ENCODE peak calls at places on chromosome 5, in five cellular contexts. One of them, this sample, is unnamed. For H3K4me1, the result is how much of the 10 kb centered on the place peaks cover.

GRCh38 chr5:154276932-154277331 is 86.4 kb downstream of the GALNT10 start:
- DNase-seq in prostate gland: no peak
- DNase-seq in cardiac muscle cell: no peak
- DNase-seq in sigmoid colon: peak
- DNase-seq in OCI-LY7: no peak
- DNase-seq in this sample: peak

GRCh38 chr5:10573487-10574145 is 9.7 kb downstream of the ANKRD33B start:
- DNase-seq in OCI-LY7: no peak
- DNase-seq in sigmoid colon: peak
- DNase-seq in cardiac muscle cell: no peak
- DNase-seq in prostate gland: no peak
- DNase-seq in this sample: no peak

GRCh38 chr5:99621772-99622681 is 693.2 kb upstream of the CHD1 start:
- DNase-seq in prostate gland: no peak
- DNase-seq in cardiac muscle cell: peak
- DNase-seq in OCI-LY7: no peak
- DNase-seq in sigmoid colon: no peak
- DNase-seq in this sample: no peak

GRCh38 chr5:168425997-168426863 is 60.0 kb upstream of the RARS1 start:
- DNase-seq in sigmoid colon: no peak
- DNase-seq in cardiac muscle cell: peak
- DNase-seq in OCI-LY7: no peak
- DNase-seq in prostate gland: no peak
- DNase-seq in this sample: no peak

GRCh38 chr5:154373729-154374179 is 72.0 kb upstream of the SAP30L start:
- DNase-seq in OCI-LY7: no peak
- DNase-seq in cardiac muscle cell: no peak
- DNase-seq in prostate gland: no peak
- DNase-seq in sigmoid colon: no peak
- DNase-seq in this sample: no peak

GRCh38 chr5:108379722-108380530 is 2.0 kb downstream of the FBXL17 start:
- DNase-seq in cardiac muscle cell: peak
- DNase-seq in sigmoid colon: no peak
- DNase-seq in OCI-LY7: peak
- DNase-seq in prostate gland: no peak
- DNase-seq in this sample: no peak

GRCh38 chr5:29805804-29806203 is 1387.7 kb upstream of the CDH6 start:
- DNase-seq in prostate gland: no peak
- DNase-seq in sigmoid colon: no peak
- DNase-seq in cardiac muscle cell: no peak
- DNase-seq in OCI-LY7: no peak
- DNase-seq in this sample: no peak

GRCh38 chr5:65205016-65205415 is 276.7 kb downstream of the ADAMTS6 start:
- DNase-seq in OCI-LY7: no peak
- DNase-seq in cardiac muscle cell: no peak
- DNase-seq in sigmoid colon: no peak
- DNase-seq in prostate gland: no peak
- DNase-seq in this sample: no peak

GRCh38 chr5:150489358-150490295 is 18.3 kb upstream of the NDST1 start:
- DNase-seq in prostate gland: no peak
- DNase-seq in sigmoid colon: peak
- DNase-seq in cardiac muscle cell: no peak
- DNase-seq in OCI-LY7: peak
- DNase-seq in this sample: no peak
- H3K4me1 ChIP-seq in prostate gland: under half
- H3K4me1 ChIP-seq in sigmoid colon: half or more
- H3K4me1 ChIP-seq in cardiac muscle cell: under half
- H3K4me1 ChIP-seq in OCI-LY7: half or more
- H3K4me1 ChIP-seq in this sample: half or more

DNA sequence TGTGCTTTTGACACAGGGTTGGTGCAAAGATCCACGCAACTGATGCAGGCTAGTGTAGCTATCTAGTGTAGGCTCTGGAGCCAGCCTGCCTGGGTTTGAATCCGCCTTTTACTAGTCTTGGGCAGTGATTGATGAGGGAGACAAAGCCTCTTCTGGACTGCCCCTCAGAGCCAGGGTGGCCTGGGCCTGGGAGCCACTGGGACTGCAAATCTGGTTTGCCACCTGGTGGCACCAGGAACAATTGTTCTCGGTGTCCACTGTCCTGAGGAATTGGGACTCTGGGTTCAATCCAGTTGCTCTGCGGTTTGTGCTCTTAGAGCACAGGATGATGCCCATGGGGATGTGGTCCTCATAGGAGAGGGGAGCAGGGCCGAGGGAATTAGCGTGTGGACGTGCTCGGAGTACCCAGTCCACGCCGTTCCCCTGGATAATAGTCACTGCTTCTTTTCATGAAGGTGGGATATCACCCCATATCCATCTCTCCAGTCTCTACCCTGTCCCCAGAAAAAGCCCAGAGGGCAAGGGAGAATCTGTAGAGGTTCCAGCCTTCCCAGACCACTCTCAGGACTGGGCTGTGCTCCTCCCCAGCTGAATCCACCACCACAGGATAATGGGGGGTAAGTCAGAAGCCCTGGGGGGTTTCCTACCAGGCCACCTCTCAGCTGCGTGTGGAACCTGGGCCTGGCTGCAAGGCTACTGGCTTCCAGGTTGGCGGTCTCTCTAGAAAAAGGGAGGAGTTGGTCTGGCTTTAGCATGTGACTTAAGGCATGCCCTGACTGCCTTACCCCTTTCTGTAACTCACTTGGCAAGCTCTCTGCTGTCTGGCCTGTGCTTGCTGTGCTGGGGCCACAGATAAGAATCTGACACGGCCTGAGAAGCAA is 1.9 kb downstream of the B4GALT7 start:
- DNase-seq in prostate gland: no peak
- DNase-seq in cardiac muscle cell: peak
- DNase-seq in sigmoid colon: no peak
- DNase-seq in OCI-LY7: peak
- DNase-seq in this sample: no peak
- TF ChIP-seq CTCF in prostate gland: no peak
- TF ChIP-seq CTCF in cardiac muscle cell: no peak
- TF ChIP-seq CTCF in sigmoid colon: no peak
- TF ChIP-seq CTCF in OCI-LY7: peak
- TF ChIP-seq CTCF in this sample: peak

GRCh38 chr5:137191179-137191578 is 307.9 kb downstream of the SPOCK1 start:
- DNase-seq in sigmoid colon: no peak
- DNase-seq in OCI-LY7: no peak
- DNase-seq in cardiac muscle cell: no peak
- DNase-seq in prostate gland: no peak
- DNase-seq in this sample: no peak
- H3K4me1 ChIP-seq in sigmoid colon: under half
- H3K4me1 ChIP-seq in OCI-LY7: under half
- H3K4me1 ChIP-seq in cardiac muscle cell: under half
- H3K4me1 ChIP-seq in prostate gland: under half
- H3K4me1 ChIP-seq in this sample: under half

DNA sequence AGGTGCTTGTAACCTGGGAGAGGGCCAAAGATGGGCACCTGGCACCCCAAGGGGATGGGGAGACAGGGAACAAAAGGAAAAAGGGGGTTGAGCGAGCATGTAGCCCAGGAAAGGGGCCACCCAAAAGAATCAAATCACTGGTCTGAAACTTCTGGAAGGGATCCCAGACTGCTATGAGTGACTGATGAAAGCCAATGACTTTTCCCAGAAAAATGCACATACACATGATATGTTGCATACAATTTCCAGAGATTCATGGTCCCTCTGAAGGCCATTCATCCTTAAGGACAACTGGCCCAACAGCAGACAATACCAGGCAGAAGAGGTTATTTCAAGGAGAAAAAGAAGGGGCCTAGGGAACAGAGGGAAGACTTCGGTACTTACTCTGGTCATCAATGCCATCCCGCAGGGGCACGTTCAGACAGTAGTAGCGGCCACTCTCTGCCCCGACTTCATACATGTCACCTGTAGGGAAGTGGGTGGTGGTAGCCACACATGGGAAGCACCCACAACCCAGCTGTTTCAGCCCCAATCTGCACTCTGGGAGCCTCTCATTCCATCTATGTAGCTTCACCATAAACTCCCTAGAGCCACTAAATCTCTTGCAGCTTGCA is 8.4 kb downstream of the HDAC3 start:
- DNase-seq in cardiac muscle cell: no peak
- DNase-seq in sigmoid colon: no peak
- DNase-seq in prostate gland: no peak
- DNase-seq in OCI-LY7: no peak
- DNase-seq in this sample: no peak
- TF ChIP-seq CTCF in cardiac muscle cell: no peak
- TF ChIP-seq CTCF in sigmoid colon: no peak
- TF ChIP-seq CTCF in prostate gland: no peak
- TF ChIP-seq CTCF in OCI-LY7: no peak
- TF ChIP-seq CTCF in this sample: no peak

DNA sequence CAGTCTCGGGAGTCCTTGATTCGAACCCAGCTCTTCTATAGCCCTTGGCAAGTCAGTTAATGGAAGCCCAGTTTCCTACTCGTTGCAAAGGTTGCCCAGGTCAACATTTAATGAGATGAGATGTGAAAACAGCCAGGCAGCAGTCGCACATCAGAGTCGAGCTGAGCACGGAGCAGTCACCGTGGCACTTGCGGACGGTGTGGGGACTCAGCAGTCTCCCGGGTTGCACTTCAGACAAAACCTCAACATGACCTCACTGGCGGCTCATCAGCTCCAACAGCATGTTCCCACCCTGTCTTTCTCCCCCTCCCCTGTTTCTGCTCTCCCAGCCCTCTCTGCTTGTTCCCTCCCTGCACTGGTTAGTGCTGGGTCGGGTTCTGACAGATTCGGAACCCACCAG is 35.8 kb downstream of the UBE2QL1 start:
- DNase-seq in cardiac muscle cell: no peak
- DNase-seq in prostate gland: no peak
- DNase-seq in OCI-LY7: no peak
- DNase-seq in sigmoid colon: no peak
- DNase-seq in this sample: no peak
- H3K4me1 ChIP-seq in cardiac muscle cell: under half
- H3K4me1 ChIP-seq in prostate gland: under half
- H3K4me1 ChIP-seq in OCI-LY7: under half
- H3K4me1 ChIP-seq in sigmoid colon: under half
- H3K4me1 ChIP-seq in this sample: under half

GRCh38 chr5:171562822-171563221 is 143.4 kb downstream of the FGF18 start:
- DNase-seq in prostate gland: no peak
- DNase-seq in OCI-LY7: no peak
- DNase-seq in cardiac muscle cell: no peak
- DNase-seq in sigmoid colon: no peak
- DNase-seq in this sample: no peak
- TF ChIP-seq CTCF in prostate gland: no peak
- TF ChIP-seq CTCF in OCI-LY7: no peak
- TF ChIP-seq CTCF in cardiac muscle cell: no peak
- TF ChIP-seq CTCF in sigmoid colon: no peak
- TF ChIP-seq CTCF in this sample: no peak

GRCh38 chr5:96664669-96665068 is 2.5 kb downstream of the CAST start:
- DNase-seq in OCI-LY7: no peak
- DNase-seq in cardiac muscle cell: no peak
- DNase-seq in sigmoid colon: no peak
- DNase-seq in prostate gland: no peak
- DNase-seq in this sample: no peak
- H3K4me1 ChIP-seq in OCI-LY7: under half
- H3K4me1 ChIP-seq in cardiac muscle cell: under half
- H3K4me1 ChIP-seq in sigmoid colon: under half
- H3K4me1 ChIP-seq in prostate gland: under half
- H3K4me1 ChIP-seq in this sample: under half

GRCh38 chr5:139843991-139844390 is 48.4 kb downstream of the PSD2 start:
- DNase-seq in OCI-LY7: no peak
- DNase-seq in prostate gland: no peak
- DNase-seq in sigmoid colon: no peak
- DNase-seq in cardiac muscle cell: no peak
- DNase-seq in this sample: no peak

GRCh38 chr5:139842321-139842720 is 46.7 kb downstream of the PSD2 start:
- DNase-seq in prostate gland: no peak
- DNase-seq in cardiac muscle cell: no peak
- DNase-seq in sigmoid colon: peak
- DNase-seq in OCI-LY7: no peak
- DNase-seq in this sample: no peak

GRCh38 chr5:139839416-139839815 is 43.8 kb downstream of the PSD2 start:
- DNase-seq in cardiac muscle cell: no peak
- DNase-seq in sigmoid colon: peak
- DNase-seq in OCI-LY7: no peak
- DNase-seq in prostate gland: no peak
- DNase-seq in this sample: no peak

GRCh38 chr5:139839918-139840317 is 44.3 kb downstream of the PSD2 start:
- DNase-seq in prostate gland: no peak
- DNase-seq in sigmoid colon: peak
- DNase-seq in cardiac muscle cell: no peak
- DNase-seq in OCI-LY7: no peak
- DNase-seq in this sample: no peak

DNA sequence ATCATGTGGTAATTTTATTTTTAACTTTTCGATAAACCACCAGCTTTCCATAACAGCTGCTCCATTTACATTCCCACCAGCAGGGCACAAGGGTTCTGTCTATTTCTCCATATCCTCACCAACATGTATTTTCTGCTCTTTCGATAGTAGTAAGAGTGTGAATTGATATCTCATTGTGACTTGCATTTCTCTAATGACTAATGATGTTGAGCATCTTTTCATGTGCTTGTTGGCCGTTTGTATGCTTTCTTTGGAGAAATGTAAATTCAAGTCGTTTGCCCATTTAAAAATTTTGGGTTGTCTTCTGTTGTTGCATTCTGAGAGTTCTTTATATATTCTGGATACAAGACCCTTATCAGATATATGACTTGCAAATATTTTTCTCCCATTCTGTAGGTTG is 45.9 kb downstream of the PSD2 start:
- DNase-seq in sigmoid colon: no peak
- DNase-seq in cardiac muscle cell: no peak
- DNase-seq in OCI-LY7: no peak
- DNase-seq in prostate gland: no peak
- DNase-seq in this sample: no peak
- TF ChIP-seq CTCF in sigmoid colon: no peak
- TF ChIP-seq CTCF in cardiac muscle cell: no peak
- TF ChIP-seq CTCF in OCI-LY7: no peak
- TF ChIP-seq CTCF in prostate gland: no peak
- TF ChIP-seq CTCF in this sample: no peak